ENCODE peak calls at places on chromosome 9, in eight cellular contexts. X is uterus, F is A549, Z is tibial nerve, W is HCT116, N is esophagus muscularis mucosa, M is Peyer's patch, U is endothelial cell of umbilical vein. B is an unnamed sample.
A peak's percentile ranks its signal among the peaks of the same experiment; 100 is the strongest.

GRCh38 chr9:115930472-115930871 is 223.1 kb upstream of the PAPPA start:
- DNase-seq in W (no peak), F (no peak), X (no peak), U (no peak), N (no peak), Z (no peak), M (no peak), B (no peak)

GRCh38 chr9:77977210-77977611 is 54.4 kb downstream of the GNAQ start:
- DNase-seq in W (peak; percentile 21), U (peak; percentile 94), M (peak; percentile 64), F (peak; percentile 16), Z (peak; percentile 54), N (no peak), X (peak; percentile 35), B (peak; percentile 62)

GRCh38 chr9:33813712-33814641 is 3.0 kb upstream of the UBE2R2 start:
- DNase-seq in Z (no peak), X (no peak), W (peak; percentile 73), M (peak; percentile 61), F (peak; percentile 62), N (no peak), U (peak; percentile 93), B (no peak)

GRCh38 chr9:6418764-6419163 is 5.8 kb downstream of the UHRF2 start:
- DNase-seq in U (no peak), N (no peak), F (no peak), W (no peak), X (no peak), M (no peak), Z (no peak), B (no peak)

GRCh38 chr9:69622664-69623063 is 49.5 kb downstream of the APBA1 start:
- DNase-seq in F (no peak), M (no peak), X (no peak), N (no peak), U (no peak), W (no peak), Z (no peak), B (no peak)

GRCh38 chr9:112176410-112177010 is 1.4 kb upstream of the SUSD1 start:
- DNase-seq in U (no peak), F (no peak), Z (no peak), N (no peak), X (no peak), M (no peak), W (no peak), B (no peak)

GRCh38 chr9:120708526-120709224 is 5.6 kb downstream of the MEGF9 start:
- DNase-seq in M (no peak), W (no peak), U (no peak), F (no peak), Z (no peak), X (no peak), N (no peak), B (no peak)

GRCh38 chr9:98172604-98173003 is 19.8 kb downstream of the CORO2A start:
- DNase-seq in N (no peak), U (no peak), X (no peak), Z (no peak), M (peak; percentile 22), W (no peak), F (no peak), B (peak; percentile 36)

GRCh38 chr9:5843450-5844249 is 10.7 kb upstream of the ERMP1 start:
- DNase-seq in X (no peak), W (no peak), U (peak; percentile 61), Z (no peak), N (no peak), M (no peak), F (peak; percentile 57), B (no peak)

GRCh38 chr9:95383198-95383673 is 65.7 kb upstream of the FANCC start:
- DNase-seq in W (peak; percentile 22), F (peak; percentile 73), N (no peak), U (no peak), M (no peak), X (no peak), Z (no peak), B (no peak)

DNA sequence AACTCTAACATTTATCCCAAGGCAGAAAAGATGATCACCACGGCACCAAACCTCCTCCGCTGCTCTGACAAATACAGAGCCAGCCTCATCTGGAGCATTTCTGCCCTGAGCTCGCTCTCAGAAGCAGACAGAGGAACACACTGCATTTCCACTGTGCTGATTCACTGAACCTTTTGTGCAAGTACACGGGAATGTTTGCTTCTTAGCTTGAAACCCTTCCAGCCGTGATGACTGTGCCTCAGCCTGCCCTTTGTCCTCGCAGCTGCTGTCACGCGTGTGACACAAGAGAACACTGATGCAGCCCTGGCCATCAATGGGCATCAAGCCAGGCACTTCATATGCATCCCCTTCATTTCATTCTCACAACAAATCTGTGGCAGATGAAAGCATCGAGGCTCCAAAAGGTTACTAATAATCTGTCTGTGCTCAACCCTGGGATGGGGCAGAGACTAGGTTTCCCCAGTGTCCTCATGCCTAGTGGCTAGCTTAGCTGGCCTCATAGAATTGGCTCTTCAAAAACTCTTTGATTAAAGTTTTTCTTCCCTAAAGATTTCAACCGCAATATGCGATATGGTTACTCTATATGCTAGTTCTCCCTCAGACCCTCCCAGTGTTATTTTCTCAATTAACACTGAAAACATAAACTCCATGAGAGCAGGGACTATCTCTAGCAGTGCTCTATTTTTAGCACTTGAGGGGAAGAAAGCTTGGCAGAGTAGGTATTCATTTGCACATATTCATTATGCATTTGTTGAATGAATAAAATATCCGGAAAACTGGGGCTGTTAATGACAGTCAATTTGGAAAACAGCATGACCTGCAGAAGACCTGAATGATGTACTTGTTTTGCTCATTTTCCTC is 7.3 kb downstream of the CDC14B start:
- DNase-seq in N (no peak), Z (no peak), W (no peak), X (no peak), F (peak; percentile 57), U (no peak), M (peak; percentile 79), B (no peak)
- TF ChIP-seq POLR2A in N (no peak), Z (no peak), W (no peak), X (no peak), F (no peak), U (no peak), M (no peak), B (no peak)

DNA sequence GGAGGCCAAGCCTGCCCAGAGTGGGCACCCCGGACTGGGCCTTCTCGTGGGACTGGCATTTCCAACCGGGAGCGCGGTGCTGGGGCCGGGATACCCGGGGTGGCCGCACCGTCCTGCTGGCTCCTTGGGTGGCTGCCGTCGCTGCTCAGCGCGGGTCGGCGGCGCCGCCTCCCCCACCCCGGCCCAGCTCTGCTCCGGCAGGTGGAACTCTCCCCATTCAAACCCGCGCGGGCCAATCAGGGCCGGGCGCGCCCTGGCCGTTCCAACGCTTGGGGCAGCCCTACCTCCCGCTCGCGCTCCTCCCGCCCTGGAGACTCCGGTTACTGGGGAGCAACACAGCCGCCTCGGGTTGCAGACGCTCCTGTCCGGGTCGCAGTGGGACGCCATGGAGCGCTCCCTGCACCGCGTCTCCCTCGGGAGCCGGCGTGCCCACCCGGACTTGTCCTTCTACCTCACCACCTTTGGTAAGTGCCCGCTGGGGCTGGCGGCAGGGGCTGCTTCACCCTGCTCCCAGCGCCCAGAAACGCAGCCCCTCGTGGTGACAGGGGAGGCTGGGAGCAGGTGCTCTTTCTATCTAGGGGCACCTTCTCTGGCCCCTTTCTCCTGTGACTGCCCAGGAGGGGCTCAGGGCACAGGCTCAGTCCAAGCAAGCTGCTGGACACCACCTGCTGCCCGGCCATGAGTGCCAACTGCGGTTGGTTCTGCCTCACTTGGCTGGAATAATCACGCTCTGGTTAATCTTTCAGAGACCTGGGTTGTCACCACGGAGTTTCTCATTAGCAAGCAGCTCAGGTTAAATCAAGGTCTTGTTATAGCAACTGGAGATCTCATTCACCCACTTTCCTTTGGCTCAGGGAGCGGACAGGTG is at the start of gene RGS3:
- DNase-seq in U (peak; percentile 48), Z (no peak), N (no peak), M (peak; percentile 85), X (no peak), W (peak; percentile 42), F (peak; percentile 83), B (peak; percentile 88)
- TF ChIP-seq POLR2A in U (no peak), Z (no peak), N (no peak), M (peak; percentile 11), X (no peak), W (peak; percentile 57), F (no peak), B (peak; percentile 48)

GRCh38 chr9:103889989-103890388 is 204.1 kb upstream of the SMC2 start:
- DNase-seq in F (no peak), N (no peak), M (no peak), W (no peak), X (no peak), U (no peak), Z (no peak), B (no peak)

GRCh38 chr9:103899836-103900235 is 194.3 kb upstream of the SMC2 start:
- DNase-seq in X (no peak), N (no peak), U (no peak), M (no peak), Z (no peak), W (no peak), F (no peak), B (no peak)

GRCh38 chr9:103898550-103898949 is 195.6 kb upstream of the SMC2 start:
- DNase-seq in Z (no peak), X (no peak), W (no peak), F (no peak), N (no peak), M (no peak), U (no peak), B (no peak)

GRCh38 chr9:103894184-103894583 is 199.9 kb upstream of the SMC2 start:
- DNase-seq in M (no peak), F (no peak), N (no peak), W (no peak), X (no peak), U (no peak), Z (no peak), B (no peak)
- TF ChIP-seq POLR2A in M (no peak), F (no peak), N (no peak), W (no peak), X (no peak), U (no peak), Z (no peak), B (no peak)

DNA sequence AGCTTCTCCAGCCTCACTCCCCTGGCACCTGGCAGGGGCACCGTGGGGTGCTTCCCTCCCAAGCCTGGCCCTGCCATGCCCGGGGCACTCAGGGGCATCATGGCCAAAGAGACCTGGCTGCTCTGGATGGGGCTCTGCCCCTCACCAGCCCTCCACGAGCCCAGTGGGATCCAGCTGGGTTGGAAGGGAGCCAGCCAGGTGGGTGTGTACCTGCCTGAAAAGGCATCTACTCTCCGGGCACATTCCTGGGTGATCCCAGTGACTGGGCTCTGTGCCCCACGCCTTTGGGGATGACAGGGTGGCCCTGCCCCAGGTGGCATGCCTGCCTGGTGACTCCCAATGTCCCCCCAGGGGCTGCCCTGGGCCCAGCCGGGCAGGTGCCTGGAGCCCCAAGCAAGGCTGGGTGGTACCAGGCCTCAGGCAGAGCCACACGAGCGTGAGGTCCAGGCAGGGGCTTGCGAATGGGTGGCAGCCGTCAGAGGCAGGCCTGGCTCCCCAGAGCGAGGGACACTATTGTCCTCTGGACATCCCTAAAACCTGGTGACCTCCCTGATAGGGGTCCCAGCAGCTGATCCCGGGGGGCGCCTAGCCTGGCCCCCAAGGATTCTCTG is 777 bp downstream of the GPSM1 start:
- DNase-seq in X (no peak), N (no peak), W (no peak), M (no peak), U (no peak), Z (no peak), F (no peak), B (peak; percentile 77)
- TF ChIP-seq POLR2A in X (no peak), N (no peak), W (no peak), M (no peak), U (no peak), Z (no peak), F (no peak), B (no peak)

GRCh38 chr9:76394023-76394895 is at the start of gene RFK:
- DNase-seq in F (peak; percentile 74), U (peak; percentile 95), Z (peak; percentile 80), M (peak; percentile 99), X (peak; percentile 91), N (peak; percentile 98), W (peak; percentile 82), B (peak; percentile 96)
- TF ChIP-seq POLR2A in F (peak; percentile 55), U (peak; percentile 89), Z (peak; percentile 63), M (peak; percentile 77), X (peak; percentile 84), N (peak; percentile 11), W (peak; percentile 54), B (peak; percentile 87)